ENCODE peak calls at places on chromosome 6, in four cellular contexts. G, Z, U and D are unnamed samples.
A peak's percentile ranks its signal among the peaks of the same experiment; 100 is the strongest.

GRCh38 chr6:8947900-8948299 is 512.6 kb upstream of the SLC35B3 start:
- DNase-seq in G (no peak), Z (no peak), U (no peak), D (no peak)

GRCh38 chr6:106702451-106703110 is 73.2 kb downstream of the QRSL1 start:
- DNase-seq in G (no peak), Z (no peak), U (peak; percentile 86), D (peak; percentile 42)

GRCh38 chr6:15504581-15505350 is 158.1 kb downstream of the DTNBP1 start:
- DNase-seq in G (no peak), Z (no peak), U (no peak), D (no peak)

GRCh38 chr6:127385668-127386385 is 42.4 kb upstream of the ECHDC1 start:
- DNase-seq in G (no peak), Z (no peak), U (no peak), D (no peak)

GRCh38 chr6:32146287-32146686 is 5.5 kb downstream of the PRRT1 start:
- DNase-seq in G (no peak), Z (no peak), U (no peak), D (no peak)

GRCh38 chr6:30893666-30894065 is 9.3 kb downstream of the DDR1 start:
- DNase-seq in G (no peak), Z (no peak), U (no peak), D (no peak)

GRCh38 chr6:168162366-168162765 is 83.4 kb upstream of the FRMD1 start:
- DNase-seq in G (no peak), Z (no peak), U (no peak), D (no peak)

GRCh38 chr6:143673638-143674037 is 4.1 kb upstream of the PHACTR2 start:
- DNase-seq in G (no peak), Z (no peak), U (no peak), D (no peak)

GRCh38 chr6:28866342-28867077 is 57.3 kb downstream of the TRIM27 start:
- DNase-seq in G (peak; percentile 33), Z (no peak), U (no peak), D (peak; percentile 16)

GRCh38 chr6:111804627-111805235 is 68.5 kb downstream of the FYN start:
- DNase-seq in G (peak; percentile 71), Z (no peak), U (peak; percentile 84), D (no peak)

GRCh38 chr6:136751478-136751956 is 40.8 kb downstream of the MAP3K5 start:
- DNase-seq in G (no peak), Z (no peak), U (peak; percentile 94), D (peak; percentile 27)

GRCh38 chr6:108030223-108030622 is 44.3 kb downstream of the OSTM1 start:
- DNase-seq in G (no peak), Z (no peak), U (no peak), D (no peak)

GRCh38 chr6:56909115-56909907 is 45.6 kb upstream of the BEND6 start:
- DNase-seq in G (no peak), Z (no peak), U (no peak), D (no peak)

GRCh38 chr6:16284472-16284871 is 46.1 kb downstream of the GMPR start:
- DNase-seq in G (no peak), Z (no peak), U (no peak), D (no peak)

GRCh38 chr6:105474234-105474633 is 71.4 kb upstream of the PREP start:
- DNase-seq in G (no peak), Z (no peak), U (no peak), D (no peak)

GRCh38 chr6:89371849-89372505 is 19.5 kb upstream of the UBE2J1 start:
- DNase-seq in G (peak; percentile 68), Z (peak; percentile 48), U (no peak), D (no peak)

GRCh38 chr6:155330133-155330734 is 15.9 kb upstream of the TFB1M start:
- DNase-seq in G (no peak), Z (no peak), U (no peak), D (no peak)

GRCh38 chr6:1322725-1323219 is 10.9 kb downstream of the FOXQ1 start:
- DNase-seq in G (no peak), Z (no peak), U (no peak), D (no peak)

GRCh38 chr6:1318036-1318435 is 6.1 kb downstream of the FOXQ1 start:
- DNase-seq in G (no peak), Z (no peak), U (no peak), D (no peak)

GRCh38 chr6:1324926-1325325 is 13.0 kb downstream of the FOXQ1 start:
- DNase-seq in G (no peak), Z (no peak), U (no peak), D (no peak)

GRCh38 chr6:1322206-1322605 is 10.3 kb downstream of the FOXQ1 start:
- DNase-seq in G (no peak), Z (no peak), U (no peak), D (no peak)

DNA sequence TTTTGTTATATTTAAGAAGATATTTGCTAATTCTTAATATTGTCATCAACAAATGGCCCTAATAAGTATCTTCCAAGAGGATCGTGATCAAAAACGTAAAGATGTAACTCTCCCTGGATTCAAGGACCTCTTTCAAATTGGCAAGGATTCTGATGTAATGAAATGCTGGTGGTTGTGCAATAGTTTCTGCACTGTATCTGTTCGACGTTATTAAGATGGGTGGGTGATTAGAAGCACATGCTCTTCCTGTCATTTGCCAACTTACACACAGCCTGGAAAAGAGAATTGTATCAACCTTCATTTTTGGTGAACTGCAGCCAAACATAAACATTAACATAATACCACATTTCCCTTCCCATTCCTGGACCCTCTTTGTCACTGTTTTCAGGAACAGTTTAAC is 9.8 kb downstream of the FOXQ1 start:
- DNase-seq in G (no peak), Z (peak; percentile 27), U (no peak), D (no peak)
- TF ChIP-seq POLR2AphosphoS5 in G (no peak), Z (no peak), U (no peak), D (no peak)

GRCh38 chr6:54864272-54864671 is 17.7 kb downstream of the FAM83B start:
- DNase-seq in G (no peak), Z (no peak), U (no peak), D (no peak)

GRCh38 chr6:54861846-54862616 is 15.5 kb downstream of the FAM83B start:
- DNase-seq in G (no peak), Z (no peak), U (no peak), D (no peak)

GRCh38 chr6:54860132-54860531 is 13.6 kb downstream of the FAM83B start:
- DNase-seq in G (no peak), Z (no peak), U (no peak), D (no peak)

GRCh38 chr6:54865091-54865631 is 18.6 kb downstream of the FAM83B start:
- DNase-seq in G (no peak), Z (no peak), U (no peak), D (no peak)

GRCh38 chr6:54860739-54861138 is 14.2 kb downstream of the FAM83B start:
- DNase-seq in G (no peak), Z (no peak), U (no peak), D (no peak)
- TF ChIP-seq SPI1 in G (no peak), Z (no peak), U (no peak), D (no peak)

DNA sequence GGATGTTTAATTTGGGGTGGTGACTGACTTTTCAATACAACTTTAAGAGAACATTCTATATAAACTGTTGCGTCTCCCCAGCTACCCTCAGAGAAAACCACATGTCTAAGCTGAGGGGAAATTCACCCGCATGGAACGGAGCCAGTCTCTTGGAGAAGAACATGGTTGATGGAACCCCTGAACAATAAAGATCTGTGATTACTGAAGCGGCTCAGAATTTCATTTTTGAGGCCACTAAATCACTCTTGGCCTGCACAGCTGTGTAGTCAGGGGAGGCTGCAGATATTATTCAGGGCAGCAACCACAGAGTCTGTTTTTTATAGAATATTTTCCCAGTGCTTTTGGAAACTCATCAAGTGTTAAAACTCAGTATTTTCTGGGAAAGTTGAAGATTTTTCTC is 73.8 kb downstream of the EYA4 start:
- DNase-seq in G (no peak), Z (no peak), U (no peak), D (no peak)
- TF ChIP-seq POLR2AphosphoS5 in G (no peak), Z (no peak), U (no peak), D (no peak)

DNA sequence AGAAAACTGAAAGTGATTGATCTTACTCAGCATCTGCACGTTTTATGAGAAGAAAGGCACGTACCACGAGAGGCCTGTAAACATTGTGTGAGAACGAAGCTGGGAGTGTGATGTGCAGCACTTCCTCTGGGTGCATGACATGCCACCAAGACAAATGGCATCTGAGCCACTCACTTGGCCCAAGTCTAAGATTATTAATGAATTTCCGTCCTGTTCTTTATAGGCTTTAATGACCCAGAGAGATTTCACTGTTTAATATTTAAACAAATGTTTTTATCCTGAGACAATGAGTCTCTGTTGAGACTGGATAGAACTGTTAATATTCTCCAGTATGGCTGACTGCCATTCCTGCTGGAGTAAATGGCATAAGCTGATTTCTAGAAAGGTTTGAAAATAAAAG is 172.6 kb upstream of the PHACTR1 start:
- DNase-seq in G (no peak), Z (no peak), U (peak; percentile 43), D (no peak)
- TF ChIP-seq SPI1 in G (no peak), Z (no peak), U (peak; percentile 48), D (no peak)

GRCh38 chr6:160832422-160832821 is 130.4 kb downstream of the PLG start:
- DNase-seq in G (no peak), Z (no peak), U (no peak), D (no peak)

GRCh38 chr6:160831751-160832150 is 129.7 kb downstream of the PLG start:
- DNase-seq in G (no peak), Z (no peak), U (no peak), D (no peak)

GRCh38 chr6:160837146-160837545 is 135.1 kb downstream of the PLG start:
- DNase-seq in G (no peak), Z (no peak), U (no peak), D (no peak)
- TF ChIP-seq POLR2AphosphoS5 in G (no peak), Z (no peak), U (no peak), D (no peak)

GRCh38 chr6:21263531-21264287 is 329.8 kb upstream of the SOX4 start:
- DNase-seq in G (peak; percentile 32), Z (peak; percentile 79), U (peak; percentile 63), D (no peak)
- TF ChIP-seq SPI1 in G (no peak), Z (no peak), U (no peak), D (no peak)